ENCODE peak calls at places on chromosomes 3 and 15, in seven cellular contexts. One of them, this sample, is unnamed.

GRCh38 chr15:74535388-74536084 is 5.5 kb upstream of the ARID3B start:
- DNase-seq in RWPE2: no peak
- DNase-seq in tibial artery: no peak
- DNase-seq in WERI-Rb-1: no peak
- DNase-seq in BE2C: no peak
- DNase-seq in astrocyte of the spinal cord: no peak
- DNase-seq in AG09309: no peak
- DNase-seq in this sample: no peak

GRCh38 chr3:50876947-50877346 is 202.2 kb downstream of the DOCK3 start:
- DNase-seq in RWPE2: no peak
- DNase-seq in tibial artery: no peak
- DNase-seq in WERI-Rb-1: no peak
- DNase-seq in BE2C: peak; percentile 8
- DNase-seq in astrocyte of the spinal cord: no peak
- DNase-seq in AG09309: no peak
- DNase-seq in this sample: no peak

GRCh38 chr15:26037369-26037768 is 174.2 kb upstream of the ATP10A start:
- DNase-seq in RWPE2: no peak
- DNase-seq in tibial artery: no peak
- DNase-seq in WERI-Rb-1: no peak
- DNase-seq in BE2C: no peak
- DNase-seq in astrocyte of the spinal cord: no peak
- DNase-seq in AG09309: no peak
- DNase-seq in this sample: no peak

GRCh38 chr3:104588442-104588841 is 778.3 kb upstream of the ALCAM start:
- DNase-seq in RWPE2: no peak
- DNase-seq in tibial artery: no peak
- DNase-seq in WERI-Rb-1: no peak
- DNase-seq in BE2C: no peak
- DNase-seq in astrocyte of the spinal cord: no peak
- DNase-seq in AG09309: no peak
- DNase-seq in this sample: no peak

GRCh38 chr15:40768492-40769309 is 1.1 kb upstream of the C15orf62 start:
- DNase-seq in RWPE2: no peak
- DNase-seq in tibial artery: peak; percentile 63
- DNase-seq in WERI-Rb-1: no peak
- DNase-seq in BE2C: no peak
- DNase-seq in astrocyte of the spinal cord: no peak
- DNase-seq in AG09309: no peak
- DNase-seq in this sample: no peak

GRCh38 chr3:9179826-9180763 is 69.4 kb downstream of the SRGAP3 start:
- DNase-seq in RWPE2: no peak
- DNase-seq in tibial artery: no peak
- DNase-seq in WERI-Rb-1: no peak
- DNase-seq in BE2C: no peak
- DNase-seq in astrocyte of the spinal cord: no peak
- DNase-seq in AG09309: no peak
- DNase-seq in this sample: no peak

GRCh38 chr3:9028134-9028533 is 64.9 kb upstream of the RAD18 start:
- DNase-seq in RWPE2: no peak
- DNase-seq in tibial artery: peak; percentile 93
- DNase-seq in WERI-Rb-1: no peak
- DNase-seq in BE2C: peak; percentile 77
- DNase-seq in astrocyte of the spinal cord: peak; percentile 74
- DNase-seq in AG09309: peak; percentile 25
- DNase-seq in this sample: peak; percentile 56

GRCh38 chr15:85120351-85121113 is 138.9 kb downstream of the PDE8A start:
- DNase-seq in RWPE2: no peak
- DNase-seq in tibial artery: no peak
- DNase-seq in WERI-Rb-1: no peak
- DNase-seq in BE2C: no peak
- DNase-seq in astrocyte of the spinal cord: no peak
- DNase-seq in AG09309: no peak
- DNase-seq in this sample: no peak

GRCh38 chr3:28916713-28917499 is 364.0 kb upstream of the RBMS3 start:
- DNase-seq in RWPE2: no peak
- DNase-seq in tibial artery: peak; percentile 83
- DNase-seq in WERI-Rb-1: peak; percentile 35
- DNase-seq in BE2C: peak; percentile 60
- DNase-seq in astrocyte of the spinal cord: peak; percentile 89
- DNase-seq in AG09309: peak; percentile 25
- DNase-seq in this sample: no peak

GRCh38 chr15:69164807-69165636 is 4.6 kb downstream of the GLCE start:
- DNase-seq in RWPE2: no peak
- DNase-seq in tibial artery: no peak
- DNase-seq in WERI-Rb-1: peak; percentile 35
- DNase-seq in BE2C: no peak
- DNase-seq in astrocyte of the spinal cord: peak; percentile 31
- DNase-seq in AG09309: no peak
- DNase-seq in this sample: no peak

GRCh38 chr3:96869316-96869715 is 54.9 kb downstream of the EPHA6 start:
- DNase-seq in RWPE2: no peak
- DNase-seq in tibial artery: no peak
- DNase-seq in WERI-Rb-1: no peak
- DNase-seq in BE2C: no peak
- DNase-seq in astrocyte of the spinal cord: no peak
- DNase-seq in AG09309: no peak
- DNase-seq in this sample: no peak

GRCh38 chr3:136078421-136079364 is 113.2 kb downstream of the PPP2R3A start:
- DNase-seq in RWPE2: no peak
- DNase-seq in tibial artery: no peak
- DNase-seq in WERI-Rb-1: no peak
- DNase-seq in BE2C: no peak
- DNase-seq in astrocyte of the spinal cord: peak; percentile 58
- DNase-seq in AG09309: no peak
- DNase-seq in this sample: no peak

GRCh38 chr15:67833504-67834248 is 6.2 kb downstream of the RNU6-1 start:
- DNase-seq in RWPE2: peak; percentile 72
- DNase-seq in tibial artery: peak; percentile 71
- DNase-seq in WERI-Rb-1: peak; percentile 72
- DNase-seq in BE2C: peak; percentile 77
- DNase-seq in astrocyte of the spinal cord: peak; percentile 31
- DNase-seq in AG09309: no peak
- DNase-seq in this sample: peak; percentile 89

GRCh38 chr3:87052499-87053260 is 61.7 kb upstream of the VGLL3 start:
- DNase-seq in RWPE2: no peak
- DNase-seq in tibial artery: peak; percentile 50
- DNase-seq in WERI-Rb-1: no peak
- DNase-seq in BE2C: no peak
- DNase-seq in astrocyte of the spinal cord: no peak
- DNase-seq in AG09309: no peak
- DNase-seq in this sample: no peak

GRCh38 chr3:128497305-128498126 is 4.5 kb upstream of the GATA2 start:
- DNase-seq in RWPE2: no peak
- DNase-seq in tibial artery: peak; percentile 70
- DNase-seq in WERI-Rb-1: peak; percentile 65
- DNase-seq in BE2C: peak; percentile 95
- DNase-seq in astrocyte of the spinal cord: no peak
- DNase-seq in AG09309: no peak
- DNase-seq in this sample: peak; percentile 49

GRCh38 chr3:159859424-159859823 is 129.2 kb upstream of the IL12A start:
- DNase-seq in RWPE2: no peak
- DNase-seq in tibial artery: no peak
- DNase-seq in WERI-Rb-1: no peak
- DNase-seq in BE2C: peak; percentile 84
- DNase-seq in astrocyte of the spinal cord: no peak
- DNase-seq in AG09309: no peak
- DNase-seq in this sample: no peak

GRCh38 chr15:86919581-86919980 is 839.9 kb downstream of the AGBL1 start:
- DNase-seq in RWPE2: no peak
- DNase-seq in tibial artery: no peak
- DNase-seq in WERI-Rb-1: no peak
- DNase-seq in BE2C: no peak
- DNase-seq in astrocyte of the spinal cord: no peak
- DNase-seq in AG09309: peak; percentile 1
- DNase-seq in this sample: no peak

GRCh38 chr3:46565607-46566039 is 479 bp downstream of the LRRC2 start:
- DNase-seq in RWPE2: no peak
- DNase-seq in tibial artery: no peak
- DNase-seq in WERI-Rb-1: peak; percentile 11
- DNase-seq in BE2C: peak; percentile 12
- DNase-seq in astrocyte of the spinal cord: no peak
- DNase-seq in AG09309: no peak
- DNase-seq in this sample: peak; percentile 91
- H3K4me3 ChIP-seq in RWPE2: peak overlapping the region; percentile 22
- H3K4me3 ChIP-seq in tibial artery: peak overlapping the region; percentile 51
- H3K4me3 ChIP-seq in WERI-Rb-1: peak overlapping the region; percentile 46
- H3K4me3 ChIP-seq in BE2C: peak overlapping the region; percentile 59
- H3K4me3 ChIP-seq in astrocyte of the spinal cord: peak overlapping the region; percentile 43
- H3K4me3 ChIP-seq in AG09309: peak overlapping the region; percentile 55
- H3K4me3 ChIP-seq in this sample: peak overlapping the region; percentile 43

GRCh38 chr15:38072007-38072506 is 137.6 kb downstream of the TMCO5A start:
- DNase-seq in RWPE2: no peak
- DNase-seq in tibial artery: no peak
- DNase-seq in WERI-Rb-1: no peak
- DNase-seq in BE2C: no peak
- DNase-seq in astrocyte of the spinal cord: no peak
- DNase-seq in AG09309: no peak
- DNase-seq in this sample: no peak
- H3K4me3 ChIP-seq in RWPE2: peak overlapping the region; percentile 27
- H3K4me3 ChIP-seq in tibial artery: peak overlapping the region; percentile 76
- H3K4me3 ChIP-seq in WERI-Rb-1: peak overlapping the region; percentile 52
- H3K4me3 ChIP-seq in BE2C: peak overlapping the region; percentile 83
- H3K4me3 ChIP-seq in astrocyte of the spinal cord: peak overlapping the region; percentile 36
- H3K4me3 ChIP-seq in AG09309: peak overlapping the region; percentile 56
- H3K4me3 ChIP-seq in this sample: peak overlapping the region; percentile 46

GRCh38 chr3:173038484-173038871 is 102.6 kb downstream of the SPATA16 start:
- DNase-seq in RWPE2: no peak
- DNase-seq in tibial artery: no peak
- DNase-seq in WERI-Rb-1: no peak
- DNase-seq in BE2C: no peak
- DNase-seq in astrocyte of the spinal cord: no peak
- DNase-seq in AG09309: no peak
- DNase-seq in this sample: no peak
- H3K4me3 ChIP-seq in RWPE2: no peak overlapping the region
- H3K4me3 ChIP-seq in tibial artery: no peak overlapping the region
- H3K4me3 ChIP-seq in WERI-Rb-1: no peak overlapping the region
- H3K4me3 ChIP-seq in BE2C: no peak overlapping the region
- H3K4me3 ChIP-seq in astrocyte of the spinal cord: no peak overlapping the region
- H3K4me3 ChIP-seq in AG09309: no peak overlapping the region
- H3K4me3 ChIP-seq in this sample: no peak overlapping the region

DNA sequence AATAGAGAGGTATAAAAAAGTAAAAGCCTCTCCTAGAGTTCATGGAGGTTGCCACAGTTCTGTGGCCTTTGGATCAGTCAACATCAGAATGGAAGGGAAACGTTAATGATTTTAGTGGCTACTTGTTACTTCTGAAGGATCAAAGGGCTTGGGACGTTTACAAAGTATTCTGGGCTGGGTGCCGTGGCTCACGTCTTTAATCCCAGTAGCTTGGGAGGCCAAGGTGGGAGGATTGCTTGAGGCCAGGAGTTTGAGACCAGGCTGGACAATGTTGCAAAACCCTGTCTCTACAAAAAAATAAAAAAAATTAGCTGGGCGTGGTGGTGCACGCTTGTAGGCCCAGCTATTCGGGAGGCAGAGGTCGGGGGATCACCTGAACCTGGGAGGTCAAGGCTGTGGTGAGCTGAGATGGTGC is 44.6 kb downstream of the FNDC3B start:
- DNase-seq in RWPE2: no peak
- DNase-seq in tibial artery: no peak
- DNase-seq in WERI-Rb-1: no peak
- DNase-seq in BE2C: no peak
- DNase-seq in astrocyte of the spinal cord: no peak
- DNase-seq in AG09309: no peak
- DNase-seq in this sample: no peak
- H3K4me3 ChIP-seq in RWPE2: no peak overlapping the region
- H3K4me3 ChIP-seq in tibial artery: no peak overlapping the region
- H3K4me3 ChIP-seq in WERI-Rb-1: no peak overlapping the region
- H3K4me3 ChIP-seq in BE2C: no peak overlapping the region
- H3K4me3 ChIP-seq in astrocyte of the spinal cord: no peak overlapping the region
- H3K4me3 ChIP-seq in AG09309: no peak overlapping the region
- H3K4me3 ChIP-seq in this sample: no peak overlapping the region

DNA sequence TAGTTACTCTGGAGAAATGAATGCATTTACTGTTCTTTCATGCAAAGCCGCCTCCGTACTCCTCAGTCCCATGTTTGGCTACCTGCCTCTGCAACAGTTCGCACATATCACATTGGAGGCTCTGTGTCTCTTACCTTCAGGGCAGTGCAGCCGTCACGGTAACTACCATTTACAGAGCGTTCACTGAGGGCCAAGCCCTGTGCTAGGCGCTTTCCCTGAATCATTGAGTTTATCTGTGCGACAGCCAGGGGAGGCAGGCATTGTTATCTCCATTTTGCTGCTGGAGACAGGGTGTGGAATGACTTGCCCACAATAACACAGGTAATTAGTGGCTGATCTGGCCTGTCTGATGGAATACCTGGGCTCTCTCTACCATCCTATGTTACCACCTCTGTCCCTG is 115.0 kb downstream of the THSD4 start:
- DNase-seq in RWPE2: no peak
- DNase-seq in tibial artery: no peak
- DNase-seq in WERI-Rb-1: no peak
- DNase-seq in BE2C: no peak
- DNase-seq in astrocyte of the spinal cord: no peak
- DNase-seq in AG09309: no peak
- DNase-seq in this sample: no peak
- H3K4me3 ChIP-seq in RWPE2: no peak overlapping the region
- H3K4me3 ChIP-seq in tibial artery: no peak overlapping the region
- H3K4me3 ChIP-seq in WERI-Rb-1: no peak overlapping the region
- H3K4me3 ChIP-seq in BE2C: no peak overlapping the region
- H3K4me3 ChIP-seq in astrocyte of the spinal cord: no peak overlapping the region
- H3K4me3 ChIP-seq in AG09309: no peak overlapping the region
- H3K4me3 ChIP-seq in this sample: no peak overlapping the region

DNA sequence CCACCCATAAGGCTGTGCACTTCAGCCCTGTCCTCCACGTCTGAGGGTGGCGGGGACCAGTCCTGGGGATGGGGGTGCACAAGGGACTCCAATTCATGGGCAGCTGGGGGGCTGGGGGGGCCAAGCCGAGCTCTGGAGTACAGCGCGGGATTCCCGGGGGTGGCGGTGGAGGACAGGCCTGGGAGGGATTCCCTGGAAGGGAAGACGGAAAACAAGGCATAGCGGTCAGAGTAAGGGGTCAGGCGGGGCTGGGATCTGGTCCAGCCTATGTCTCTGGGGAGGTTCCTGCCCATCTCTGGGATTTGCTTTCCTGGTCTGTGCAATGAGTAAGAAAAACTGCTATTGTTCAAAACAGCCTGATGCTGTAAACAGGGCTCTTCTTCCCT is 8.1 kb upstream of the IGDCC3 start:
- DNase-seq in RWPE2: no peak
- DNase-seq in tibial artery: peak; percentile 73
- DNase-seq in WERI-Rb-1: no peak
- DNase-seq in BE2C: no peak
- DNase-seq in astrocyte of the spinal cord: no peak
- DNase-seq in AG09309: no peak
- DNase-seq in this sample: peak; percentile 22
- H3K4me3 ChIP-seq in RWPE2: no peak overlapping the region
- H3K4me3 ChIP-seq in tibial artery: peak overlapping the region; percentile 46
- H3K4me3 ChIP-seq in WERI-Rb-1: no peak overlapping the region
- H3K4me3 ChIP-seq in BE2C: peak overlapping the region; percentile 60
- H3K4me3 ChIP-seq in astrocyte of the spinal cord: no peak overlapping the region
- H3K4me3 ChIP-seq in AG09309: no peak overlapping the region
- H3K4me3 ChIP-seq in this sample: no peak overlapping the region

GRCh38 chr3:31218082-31218481 is 314.6 kb upstream of the STT3B start:
- DNase-seq in RWPE2: no peak
- DNase-seq in tibial artery: no peak
- DNase-seq in WERI-Rb-1: no peak
- DNase-seq in BE2C: no peak
- DNase-seq in astrocyte of the spinal cord: no peak
- DNase-seq in AG09309: no peak
- DNase-seq in this sample: no peak
- H3K4me3 ChIP-seq in RWPE2: no peak overlapping the region
- H3K4me3 ChIP-seq in tibial artery: no peak overlapping the region
- H3K4me3 ChIP-seq in WERI-Rb-1: no peak overlapping the region
- H3K4me3 ChIP-seq in BE2C: no peak overlapping the region
- H3K4me3 ChIP-seq in astrocyte of the spinal cord: no peak overlapping the region
- H3K4me3 ChIP-seq in AG09309: no peak overlapping the region
- H3K4me3 ChIP-seq in this sample: no peak overlapping the region

This sample was measured in lower leg skin.